ENCODE peak calls at places on chromosomes 3 and 15, in six cellular contexts. V, D, Z, K, B and U are unnamed samples.

GRCh38 chr3:45943207-45943846 is at the start of gene CXCR6:
- DNase-seq in V (no peak), B (no peak), Z (no peak), D (no peak), K (peak; percentile 14), U (no peak)

GRCh38 chr3:122258757-122259371 is 66.2 kb upstream of the CSTA start:
- DNase-seq in V (peak; percentile 75), B (peak; percentile 15), D (peak; percentile 79), Z (peak; percentile 68), K (peak; percentile 62), U (peak; percentile 60)

GRCh38 chr3:59411176-59411575 is 361.4 kb upstream of the CFAP20DC start:
- DNase-seq in Z (no peak), V (no peak), K (no peak), D (no peak), B (no peak), U (no peak)

GRCh38 chr3:152444029-152444641 is 175.4 kb downstream of the MBNL1 start:
- DNase-seq in B (no peak), K (peak; percentile 66), Z (peak; percentile 61), D (no peak), V (no peak), U (peak; percentile 69)

GRCh38 chr3:32972482-32973146 is 21.2 kb downstream of the CCR4 start:
- DNase-seq in K (no peak), B (no peak), Z (no peak), D (no peak), V (no peak), U (no peak)

GRCh38 chr3:65497846-65498245 is 540.9 kb downstream of the MAGI1 start:
- DNase-seq in V (no peak), K (no peak), D (no peak), Z (no peak), B (no peak), U (no peak)

GRCh38 chr3:105752791-105753415 is 115.9 kb downstream of the CBLB start:
- DNase-seq in D (no peak), K (peak; percentile 67), B (no peak), V (no peak), Z (peak; percentile 50), U (peak; percentile 41)

GRCh38 chr15:29822100-29822684 is at the start of gene TJP1:
- DNase-seq in B (no peak), K (peak; percentile 81), D (peak; percentile 69), Z (peak; percentile 79), V (peak; percentile 92), U (peak; percentile 73)

GRCh38 chr3:67357610-67358458 is 296.6 kb downstream of the SUCLG2 start:
- DNase-seq in B (no peak), V (peak; percentile 38), Z (peak; percentile 38), D (peak; percentile 40), K (peak; percentile 41), U (peak; percentile 31)

GRCh38 chr3:63970596-63971468 is 52.5 kb downstream of the PSMD6 start:
- DNase-seq in V (no peak), K (no peak), B (no peak), Z (no peak), D (no peak), U (no peak)

GRCh38 chr15:73899197-73900128 is 26.1 kb downstream of the TBC1D21 start:
- DNase-seq in B (no peak), K (peak; percentile 26), V (no peak), D (no peak), Z (no peak), U (peak; percentile 33)

GRCh38 chr3:55576621-55577020 is 89.5 kb upstream of the WNT5A start:
- DNase-seq in V (no peak), B (no peak), Z (no peak), D (no peak), K (no peak), U (no peak)

GRCh38 chr15:52351206-52351907 is 55.8 kb upstream of the MYO5C start:
- DNase-seq in B (no peak), Z (no peak), K (no peak), D (no peak), V (no peak), U (no peak)

GRCh38 chr15:68743256-68743655 is 77.4 kb downstream of the ANP32A start:
- DNase-seq in Z (no peak), V (no peak), D (no peak), B (no peak), K (no peak), U (no peak)

GRCh38 chr15:51450001-51450400 is 108.5 kb downstream of the GLDN start:
- DNase-seq in Z (peak; percentile 21), V (no peak), D (peak; percentile 64), B (no peak), K (peak; percentile 7), U (no peak)

GRCh38 chr15:57922780-57923179 is 142.7 kb downstream of the ALDH1A2 start:
- DNase-seq in V (peak; percentile 10), Z (no peak), K (no peak), B (no peak), D (peak; percentile 56), U (no peak)

GRCh38 chr3:126124148-126124868 is 40.4 kb upstream of the SLC41A3 start:
- DNase-seq in B (no peak), V (peak; percentile 3), Z (no peak), K (no peak), D (no peak), U (no peak)

GRCh38 chr3:18946524-18946923 is 201.8 kb upstream of the KCNH8 start:
- DNase-seq in B (no peak), K (no peak), Z (no peak), V (no peak), D (no peak), U (no peak)

GRCh38 chr15:101193063-101193712 is 58.7 kb downstream of the CHSY1 start:
- DNase-seq in V (no peak), D (no peak), K (peak; percentile 74), B (no peak), Z (peak; percentile 73), U (no peak)

GRCh38 chr15:33581032-33581431 is 270.3 kb downstream of the RYR3 start:
- DNase-seq in D (no peak), Z (peak; percentile 9), V (no peak), K (peak; percentile 2), B (no peak), U (peak; percentile 68)

GRCh38 chr15:92451225-92451825 is 57.6 kb downstream of the ST8SIA2 start:
- DNase-seq in D (no peak), Z (peak; percentile 75), K (peak; percentile 24), B (no peak), V (no peak), U (peak; percentile 92)

GRCh38 chr3:11159421-11159904 is 5.2 kb downstream of the HRH1 start:
- DNase-seq in Z (peak; percentile 79), B (no peak), V (no peak), K (peak; percentile 88), D (no peak), U (peak; percentile 79)

GRCh38 chr3:3065876-3066275 is 44.3 kb downstream of the IL5RA start:
- DNase-seq in Z (no peak), B (no peak), K (no peak), D (peak; percentile 8), V (no peak), U (no peak)

GRCh38 chr15:62165029-62165792 is at the start of gene C2CD4B:
- DNase-seq in K (no peak), B (no peak), D (peak; percentile 97), Z (peak; percentile 6), V (peak; percentile 73), U (no peak)

GRCh38 chr15:68409736-68410370 is 22.1 kb downstream of the ITGA11 start:
- DNase-seq in V (no peak), Z (no peak), D (no peak), B (no peak), K (no peak), U (no peak)

GRCh38 chr3:173397161-173398110 is at the start of gene NLGN1:
- DNase-seq in V (peak; percentile 71), D (peak; percentile 71), Z (peak; percentile 73), K (peak; percentile 87), B (no peak), U (peak; percentile 49)

GRCh38 chr3:52240059-52240885 is 1.3 kb upstream of the TWF2 start:
- DNase-seq in Z (peak; percentile 85), K (peak; percentile 91), V (peak; percentile 3), D (peak; percentile 42), B (no peak), U (peak; percentile 88)

GRCh38 chr3:48504051-48504946 is at the start of gene SHISA5:
- DNase-seq in B (peak; percentile 44), V (peak; percentile 73), Z (peak; percentile 77), K (peak; percentile 80), D (peak; percentile 59), U (peak; percentile 48)

GRCh38 chr15:31339558-31339895 is 12.9 kb downstream of the KLF13 start:
- DNase-seq in Z (no peak), V (no peak), K (no peak), B (no peak), D (no peak), U (no peak)

GRCh38 chr3:143084856-143085731 is 34.5 kb upstream of the CHST2 start:
- DNase-seq in B (no peak), V (no peak), Z (peak; percentile 60), K (peak; percentile 71), D (no peak), U (peak; percentile 64)

GRCh38 chr3:100606894-100607512 is 2.4 kb upstream of the ADGRG7 start:
- DNase-seq in Z (no peak), V (no peak), D (no peak), K (no peak), B (no peak), U (no peak)